ENCODE peak calls at places on chromosomes 6 and 20, in five cellular contexts. X, Y, I, C and O are unnamed samples.

GRCh38 chr20:19176483-19176882 is 36.0 kb upstream of the SLC24A3 start:
- DNase-seq in I (no peak), X (no peak), Y (no peak), C (no peak), O (no peak)

GRCh38 chr6:122569372-122569771 is 40.8 kb upstream of the PKIB start:
- DNase-seq in I (no peak), X (no peak), Y (no peak), C (no peak), O (no peak)

GRCh38 chr20:53878262-53879047 is 191.9 kb downstream of the BCAS1 start:
- DNase-seq in X (no peak), I (no peak), Y (no peak), C (no peak), O (no peak)

GRCh38 chr20:2804921-2805681 is 4.7 kb upstream of the CPXM1 start:
- DNase-seq in X (peak; percentile 22), I (no peak), C (no peak), Y (no peak), O (no peak)

GRCh38 chr20:49529470-49529869 is 38.5 kb downstream of the PTGIS start:
- DNase-seq in X (no peak), Y (no peak), I (no peak), C (no peak), O (no peak)

GRCh38 chr6:148959008-148959407 is 212.2 kb downstream of the UST start:
- DNase-seq in X (no peak), I (no peak), Y (no peak), C (no peak), O (no peak)

GRCh38 chr20:13819885-13820645 is 35.2 kb downstream of the NDUFAF5 start:
- DNase-seq in X (peak; percentile 79), Y (peak; percentile 49), C (peak; percentile 6), I (peak; percentile 61), O (peak; percentile 48)

GRCh38 chr6:78808356-78808891 is 58.9 kb upstream of the IRAK1BP1 start:
- DNase-seq in I (peak; percentile 26), Y (no peak), X (no peak), C (no peak), O (no peak)

GRCh38 chr6:45076217-45076616 is 251.9 kb upstream of the RUNX2 start:
- DNase-seq in C (no peak), I (no peak), Y (peak; percentile 17), X (peak; percentile 66), O (no peak)

GRCh38 chr20:36687850-36688249 is 41.9 kb upstream of the SLA2 start:
- DNase-seq in Y (no peak), X (no peak), I (no peak), C (no peak), O (no peak)

GRCh38 chr20:41005361-41005729 is 23.3 kb upstream of the TOP1 start:
- DNase-seq in Y (peak; percentile 99), X (peak; percentile 76), I (no peak), C (no peak), O (peak; percentile 96)

GRCh38 chr20:23533161-23533560 is 35.1 kb downstream of the CST9L start:
- DNase-seq in I (no peak), Y (no peak), C (no peak), X (no peak), O (no peak)

GRCh38 chr6:111626446-111626845 is 20.8 kb upstream of the TRAF3IP2 start:
- DNase-seq in X (no peak), Y (no peak), I (no peak), C (no peak), O (no peak)

GRCh38 chr6:57313711-57314471 is 3.5 kb upstream of the PRIM2 start:
- DNase-seq in Y (peak; percentile 95), I (no peak), X (peak; percentile 98), C (no peak), O (peak; percentile 83)

GRCh38 chr6:156776841-156777576 is at the start of gene ARID1B:
- DNase-seq in X (peak; percentile 93), Y (peak; percentile 86), I (peak; percentile 94), C (peak; percentile 87), O (peak; percentile 65)

GRCh38 chr20:10110151-10110550 is 75.4 kb downstream of the ANKEF1 start:
- DNase-seq in C (no peak), I (no peak), X (no peak), Y (no peak), O (peak; percentile 38)

GRCh38 chr6:143805832-143806281 is 37.3 kb upstream of the LTV1 start:
- DNase-seq in C (no peak), Y (peak; percentile 60), I (no peak), X (peak; percentile 86), O (no peak)

GRCh38 chr6:38445912-38446311 is 193.8 kb downstream of the BTBD9 start:
- DNase-seq in I (no peak), X (no peak), Y (no peak), C (no peak), O (no peak)

GRCh38 chr6:105402090-105402980 is 547 bp downstream of the PREP start:
- DNase-seq in Y (peak; percentile 56), C (no peak), I (peak; percentile 49), X (peak; percentile 56), O (no peak)

GRCh38 chr6:52562915-52563314 is 13.9 kb downstream of the TRAM2 start:
- DNase-seq in C (no peak), I (no peak), Y (peak; percentile 69), X (no peak), O (no peak)

GRCh38 chr20:11499235-11499634 is 418.5 kb upstream of the BTBD3 start:
- DNase-seq in C (no peak), Y (no peak), I (no peak), X (no peak), O (no peak)

GRCh38 chr6:110488606-110489005 is 12.2 kb upstream of the SLC22A16 start:
- DNase-seq in Y (no peak), I (no peak), C (no peak), X (no peak), O (no peak)

GRCh38 chr6:149065658-149066556 is 251.6 kb upstream of the TAB2 start:
- DNase-seq in Y (no peak), I (peak; percentile 74), C (peak; percentile 61), X (no peak), O (no peak)

GRCh38 chr6:119717942-119718341 is 368.4 kb upstream of the MAN1A1 start:
- DNase-seq in Y (no peak), C (no peak), X (no peak), I (no peak), O (no peak)

GRCh38 chr20:11906626-11907480 is 10.8 kb upstream of the BTBD3 start:
- DNase-seq in I (no peak), X (no peak), C (no peak), Y (no peak), O (no peak)

GRCh38 chr6:33700391-33701050 is 11.0 kb downstream of the UQCC2 start:
- DNase-seq in Y (peak; percentile 74), C (peak; percentile 43), I (peak; percentile 87), X (peak; percentile 55), O (peak; percentile 40)
- H3K4me3 ChIP-seq in Y (no peak overlapping the region), C (no peak overlapping the region), I (no peak overlapping the region), X (no peak overlapping the region), O (no peak overlapping the region)

DNA sequence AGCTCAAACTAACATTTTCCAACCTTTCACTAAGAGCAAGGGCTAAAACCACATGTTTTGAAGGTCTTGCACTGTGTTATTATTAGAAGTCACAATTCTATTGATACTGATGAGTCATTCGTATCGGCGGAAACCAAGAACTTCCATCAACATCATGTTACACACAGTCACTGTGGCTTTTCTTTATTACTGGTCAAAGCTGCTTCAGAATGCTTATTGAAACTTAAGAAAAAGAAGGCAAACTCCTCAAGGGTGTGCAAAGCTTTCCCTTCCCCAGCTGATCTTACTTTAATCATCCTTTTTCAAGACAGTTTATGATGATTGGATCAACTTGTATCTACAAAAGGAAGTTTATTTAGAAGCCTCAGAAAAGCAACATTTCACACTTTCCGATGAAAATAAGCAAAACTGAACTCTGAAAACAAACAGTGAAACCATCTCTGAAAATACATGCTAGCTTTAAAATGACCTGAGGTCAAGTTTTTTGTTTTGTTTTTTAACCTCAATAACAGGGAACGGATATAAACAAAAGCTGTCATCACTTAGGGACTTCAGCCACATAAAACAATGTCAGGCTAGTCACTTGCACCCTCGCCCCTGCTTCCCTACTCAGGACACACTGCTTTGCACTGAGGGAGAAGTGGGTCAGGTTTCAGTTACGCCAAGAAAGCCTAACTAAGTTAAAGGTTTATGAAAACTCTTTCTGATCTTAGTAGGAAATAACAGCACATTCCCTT is 11.7 kb downstream of the BACH2 start:
- DNase-seq in I (no peak), C (peak; percentile 69), Y (peak; percentile 72), X (peak; percentile 25), O (peak; percentile 63)
- H3K4me3 ChIP-seq in I (peak overlapping the region; percentile 65), C (peak overlapping the region; percentile 27), Y (peak overlapping the region; percentile 72), X (peak overlapping the region; percentile 82), O (peak overlapping the region; percentile 28)

GRCh38 chr6:16761469-16762264 is 407 bp upstream of the ATXN1 start:
- DNase-seq in Y (peak; percentile 93), C (peak; percentile 87), I (no peak), X (peak; percentile 95), O (no peak)
- H3K4me3 ChIP-seq in Y (peak overlapping the region; percentile 80), C (peak overlapping the region; percentile 83), I (no peak overlapping the region), X (peak overlapping the region; percentile 90), O (peak overlapping the region; percentile 90)

DNA sequence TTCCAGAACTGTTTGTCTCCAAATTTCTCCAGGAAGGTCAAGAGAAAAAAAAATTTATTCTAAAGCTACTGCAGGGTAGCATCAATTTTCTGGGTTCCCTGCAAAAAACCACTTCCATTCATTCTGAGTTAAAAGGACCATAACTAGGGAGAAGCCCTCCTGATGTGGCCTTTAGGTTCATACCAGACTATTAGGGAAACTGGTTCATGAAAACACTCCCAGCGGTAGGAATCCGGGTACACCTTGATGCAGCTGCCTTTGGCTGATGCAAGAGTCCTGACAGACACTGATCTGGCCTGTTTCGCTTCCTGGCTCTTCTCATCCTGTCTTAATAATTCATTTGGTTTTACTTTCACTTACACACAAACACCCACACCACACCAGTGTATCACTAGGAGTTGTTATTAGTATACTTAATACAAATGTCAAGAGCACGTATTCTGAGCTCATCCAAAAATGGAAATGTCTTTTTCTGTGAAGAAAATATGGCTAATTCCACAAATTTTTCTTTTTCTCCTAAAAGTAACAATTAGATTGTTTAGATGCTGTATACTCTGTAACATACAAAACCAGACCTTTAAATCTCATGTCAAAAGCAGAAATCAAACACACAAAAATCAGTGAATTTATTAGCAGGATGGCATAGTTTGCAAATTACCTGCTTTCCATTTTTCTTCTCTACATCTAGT is 38.4 kb upstream of the ARHGAP18 start:
- DNase-seq in I (peak; percentile 88), X (peak; percentile 42), C (peak; percentile 68), Y (peak; percentile 76), O (no peak)
- H3K4me3 ChIP-seq in I (peak overlapping the region; percentile 46), X (peak overlapping the region; percentile 58), C (peak overlapping the region; percentile 26), Y (no peak overlapping the region), O (no peak overlapping the region)

GRCh38 chr6:12483712-12484111 is 193.6 kb downstream of the EDN1 start:
- DNase-seq in I (peak; percentile 6), C (peak; percentile 57), X (peak; percentile 72), Y (peak; percentile 49), O (peak; percentile 66)
- H3K4me3 ChIP-seq in I (no peak overlapping the region), C (no peak overlapping the region), X (peak overlapping the region; percentile 61), Y (peak overlapping the region; percentile 23), O (no peak overlapping the region)

GRCh38 chr6:81894286-81894685 is 141.8 kb upstream of the TENT5A start:
- DNase-seq in C (no peak), I (no peak), X (peak; percentile 66), Y (peak; percentile 86), O (no peak)
- H3K4me3 ChIP-seq in C (no peak overlapping the region), I (no peak overlapping the region), X (peak overlapping the region; percentile 73), Y (no peak overlapping the region), O (no peak overlapping the region)

GRCh38 chr20:4813839-4814695 is 92.4 kb downstream of the PRND start:
- DNase-seq in C (no peak), Y (no peak), X (no peak), I (peak; percentile 80), O (no peak)
- H3K4me3 ChIP-seq in C (peak overlapping the region; percentile 65), Y (no peak overlapping the region), X (no peak overlapping the region), I (peak overlapping the region; percentile 75), O (no peak overlapping the region)